ENCODE peak calls at places on chromosome X, in seven cellular contexts. Z, B, N, Q, F, G and D are unnamed samples.

GRCh38 chrX:47197526-47197925 is 3.9 kb downstream of the UBA1 start:
- DNase-seq in Z (no peak), B (no peak), N (no peak), Q (no peak), F (no peak), G (no peak), D (no peak)

GRCh38 chrX:107686792-107687191 is 58.5 kb downstream of the PRPS1 start:
- DNase-seq in Z (no peak), B (no peak), N (no peak), Q (no peak), F (no peak), G (no peak), D (no peak)

GRCh38 chrX:72142094-72142843 is 10.6 kb upstream of the RTL5 start:
- DNase-seq in Z (peak), B (no peak), N (no peak), Q (no peak), F (no peak), G (no peak), D (no peak)

GRCh38 chrX:118945921-118946320 is 28.5 kb upstream of the LONRF3 start:
- DNase-seq in Z (no peak), B (no peak), N (no peak), Q (no peak), F (no peak), G (no peak), D (no peak)

GRCh38 chrX:153766098-153766817 is 2.2 kb downstream of the PLXNB3 start:
- DNase-seq in Z (peak), B (peak), N (peak), Q (no peak), F (peak), G (no peak), D (peak)

GRCh38 chrX:153649178-153649914 is 2.3 kb downstream of the DUSP9 start:
- DNase-seq in Z (peak), B (peak), N (peak), Q (no peak), F (peak), G (peak), D (peak)

GRCh38 chrX:118551426-118551825 is 55.8 kb downstream of the DOCK11 start:
- DNase-seq in Z (no peak), B (no peak), N (no peak), Q (no peak), F (no peak), G (no peak), D (no peak)

GRCh38 chrX:40176979-40177430 is 79.2 kb upstream of the BCOR start:
- DNase-seq in Z (peak), B (no peak), N (no peak), Q (no peak), F (peak), G (peak), D (no peak)

GRCh38 chrX:115560211-115560977 is 580 bp upstream of the PLS3 start:
- DNase-seq in Z (no peak), B (no peak), N (no peak), Q (no peak), F (peak), G (no peak), D (no peak)

GRCh38 chrX:68834371-68835103 is 5.7 kb downstream of the EFNB1 start:
- DNase-seq in Z (no peak), B (no peak), N (no peak), Q (no peak), F (no peak), G (peak), D (no peak)

GRCh38 chrX:15301924-15302323 is 13.5 kb downstream of the ASB11 start:
- DNase-seq in Z (no peak), B (no peak), N (no peak), Q (no peak), F (no peak), G (no peak), D (no peak)

GRCh38 chrX:150229481-150229880 is 133.6 kb upstream of the MAMLD1 start:
- DNase-seq in Z (no peak), B (no peak), N (no peak), Q (no peak), F (no peak), G (no peak), D (no peak)

GRCh38 chrX:1111543-1112300 is 100.7 kb downstream of the CRLF2 start:
- DNase-seq in Z (no peak), B (no peak), N (no peak), Q (no peak), F (no peak), G (peak), D (no peak)

GRCh38 chrX:68826113-68826980 is 2.5 kb upstream of the EFNB1 start:
- DNase-seq in Z (no peak), B (no peak), N (no peak), Q (no peak), F (peak), G (no peak), D (peak)

GRCh38 chrX:107729558-107730297 is 45.9 kb downstream of the TSC22D3 start:
- DNase-seq in Z (no peak), B (no peak), N (no peak), Q (no peak), F (no peak), G (no peak), D (no peak)

GRCh38 chrX:154717824-154718223 is 33.1 kb downstream of the GAB3 start:
- DNase-seq in Z (peak), B (no peak), N (peak), Q (no peak), F (no peak), G (no peak), D (no peak)

GRCh38 chrX:115393271-115393670 is 103.8 kb downstream of the LUZP4 start:
- DNase-seq in Z (no peak), B (no peak), N (no peak), Q (no peak), F (peak), G (no peak), D (no peak)

GRCh38 chrX:153598541-153599191 is at the start of gene CCNQ:
- DNase-seq in Z (peak), B (no peak), N (peak), Q (no peak), F (no peak), G (peak), D (no peak)

GRCh38 chrX:17591741-17592110 is 145.6 kb upstream of the SCML1 start:
- DNase-seq in Z (no peak), B (no peak), N (no peak), Q (no peak), F (no peak), G (no peak), D (no peak)

GRCh38 chrX:41471786-41472185 is 24.6 kb downstream of the NYX start:
- DNase-seq in Z (no peak), B (no peak), N (no peak), Q (no peak), F (no peak), G (no peak), D (no peak)

GRCh38 chrX:153477039-153477438 is 6.7 kb upstream of the HAUS7 start:
- DNase-seq in Z (peak), B (no peak), N (no peak), Q (no peak), F (no peak), G (no peak), D (no peak)

GRCh38 chrX:152989292-152989658 is 4.6 kb downstream of the PNMA5 start:
- DNase-seq in Z (no peak), B (no peak), N (no peak), Q (no peak), F (no peak), G (no peak), D (no peak)

GRCh38 chrX:10444204-10444603 is 176.2 kb downstream of the MID1 start:
- DNase-seq in Z (no peak), B (no peak), N (no peak), Q (no peak), F (peak), G (no peak), D (no peak)

GRCh38 chrX:25028726-25029125 is 13.0 kb upstream of the ARX start:
- DNase-seq in Z (no peak), B (no peak), N (no peak), Q (no peak), F (no peak), G (no peak), D (no peak)

GRCh38 chrX:97616883-97617510 is 733.3 kb downstream of the RPA4 start:
- DNase-seq in Z (no peak), B (no peak), N (no peak), Q (peak), F (peak), G (no peak), D (peak)

GRCh38 chrX:5842601-5843000 is 386.1 kb downstream of the NLGN4X start:
- DNase-seq in Z (no peak), B (no peak), N (no peak), Q (no peak), F (no peak), G (no peak), D (no peak)

DNA sequence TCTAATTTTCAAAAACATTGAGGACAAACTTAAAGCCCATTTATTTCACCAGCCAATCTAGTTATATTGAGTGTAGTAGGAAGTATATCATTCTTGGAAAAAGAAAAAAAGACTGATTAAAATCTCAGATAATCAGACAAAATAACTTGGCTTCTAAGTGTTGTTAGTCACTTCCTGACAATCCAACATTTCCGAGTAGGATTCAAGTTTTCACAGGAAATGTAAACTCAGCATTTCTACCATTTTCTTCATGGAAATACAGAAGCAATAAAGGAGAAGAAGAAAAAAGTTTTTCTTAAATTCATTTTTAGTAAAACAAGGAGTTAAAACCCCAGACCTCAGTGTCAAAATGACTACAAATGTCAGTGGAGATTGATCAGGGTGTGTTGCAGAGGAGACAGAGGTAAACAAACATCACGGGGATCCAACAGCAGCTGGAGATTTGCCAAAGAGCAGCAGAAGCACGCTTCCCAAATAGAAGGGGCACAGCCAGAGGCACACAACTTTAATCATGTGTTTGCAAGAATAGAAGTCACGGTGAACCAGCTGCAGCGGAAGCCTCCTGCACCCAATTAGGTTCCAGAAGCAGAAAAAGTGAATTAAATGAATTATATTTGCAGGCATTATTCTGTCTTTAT is 129.3 kb upstream of the FAM9B start:
- DNase-seq in Z (no peak), B (no peak), N (no peak), Q (no peak), F (no peak), G (no peak), D (no peak)
- TF ChIP-seq TAF1 in Z (no peak), B (no peak), N (no peak), Q (no peak), F (no peak), G (no peak), D (no peak)

GRCh38 chrX:22237479-22237878 is 35.2 kb upstream of the CBLL2 start:
- DNase-seq in Z (no peak), B (no peak), N (no peak), Q (no peak), F (no peak), G (no peak), D (no peak)

GRCh38 chrX:22234380-22234779 is 38.3 kb upstream of the CBLL2 start:
- DNase-seq in Z (no peak), B (no peak), N (no peak), Q (no peak), F (no peak), G (no peak), D (no peak)
- TF ChIP-seq TAF1 in Z (no peak), B (no peak), N (no peak), Q (no peak), F (no peak), G (no peak), D (no peak)

DNA sequence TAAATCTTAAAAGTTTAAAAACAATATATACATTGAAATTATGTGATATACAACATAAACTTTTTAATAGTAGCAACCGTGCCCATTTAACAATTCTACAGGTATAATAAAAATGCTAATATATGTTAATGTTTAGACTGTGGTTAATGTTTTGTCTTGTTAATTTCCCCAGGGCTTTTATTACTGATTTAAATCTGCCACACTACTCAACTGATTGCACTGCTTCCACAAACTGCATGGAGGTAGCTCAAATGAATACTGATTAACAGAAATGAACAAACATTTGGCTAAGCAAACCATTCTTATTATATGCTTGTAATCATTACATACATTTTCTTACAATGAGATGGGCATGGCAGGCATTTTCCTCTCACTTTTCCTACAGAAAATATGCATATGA is 275.9 kb downstream of the GPC3 start:
- DNase-seq in Z (no peak), B (no peak), N (no peak), Q (no peak), F (no peak), G (no peak), D (no peak)
- TF ChIP-seq TAF1 in Z (no peak), B (no peak), N (no peak), Q (no peak), F (no peak), G (no peak), D (no peak)

GRCh38 chrX:148722966-148723365 is 222.5 kb downstream of the AFF2 start:
- DNase-seq in Z (no peak), B (no peak), N (no peak), Q (no peak), F (no peak), G (no peak), D (no peak)

GRCh38 chrX:148723551-148723950 is 223.1 kb downstream of the AFF2 start:
- DNase-seq in Z (no peak), B (no peak), N (no peak), Q (no peak), F (no peak), G (no peak), D (no peak)
- TF ChIP-seq TAF1 in Z (no peak), B (no peak), N (no peak), Q (no peak), F (no peak), G (no peak), D (no peak)